ENCODE peak calls at places on chromosomes 13 and 19, in eight cellular contexts. One of them, this sample, is unnamed.

GRCh38 chr13:48862572-48862971 is 113.1 kb upstream of the FNDC3A start:
- DNase-seq in heart right ventricle: no peak
- DNase-seq in A549: no peak
- DNase-seq in Panc1: no peak
- DNase-seq in adrenal gland: no peak
- DNase-seq in A673: no peak
- DNase-seq in left ventricle myocardium inferior: no peak
- DNase-seq in mucosa of descending colon: peak; percentile 23
- DNase-seq in this sample: no peak

GRCh38 chr13:97223711-97224461 is 1.8 kb downstream of the MBNL2 start:
- DNase-seq in heart right ventricle: peak; percentile 71
- DNase-seq in A549: peak; percentile 53
- DNase-seq in Panc1: no peak
- DNase-seq in adrenal gland: peak; percentile 65
- DNase-seq in A673: peak; percentile 74
- DNase-seq in left ventricle myocardium inferior: peak; percentile 29
- DNase-seq in mucosa of descending colon: peak; percentile 68
- DNase-seq in this sample: no peak

GRCh38 chr13:41791056-41791455 is 169.9 kb downstream of the VWA8 start:
- DNase-seq in heart right ventricle: no peak
- DNase-seq in A549: no peak
- DNase-seq in Panc1: no peak
- DNase-seq in adrenal gland: no peak
- DNase-seq in A673: no peak
- DNase-seq in left ventricle myocardium inferior: no peak
- DNase-seq in mucosa of descending colon: no peak
- DNase-seq in this sample: no peak

GRCh38 chr19:34088292-34088691 is 84.0 kb upstream of the LSM14A start:
- DNase-seq in heart right ventricle: no peak
- DNase-seq in A549: no peak
- DNase-seq in Panc1: no peak
- DNase-seq in adrenal gland: no peak
- DNase-seq in A673: no peak
- DNase-seq in left ventricle myocardium inferior: no peak
- DNase-seq in mucosa of descending colon: no peak
- DNase-seq in this sample: no peak

GRCh38 chr19:38945562-38946228 is 15.0 kb downstream of the MRPS12 start:
- DNase-seq in heart right ventricle: no peak
- DNase-seq in A549: no peak
- DNase-seq in Panc1: no peak
- DNase-seq in adrenal gland: no peak
- DNase-seq in A673: no peak
- DNase-seq in left ventricle myocardium inferior: no peak
- DNase-seq in mucosa of descending colon: no peak
- DNase-seq in this sample: no peak

GRCh38 chr19:52516191-52516590 is 11.3 kb upstream of the ZNF808 start:
- DNase-seq in heart right ventricle: no peak
- DNase-seq in A549: no peak
- DNase-seq in Panc1: no peak
- DNase-seq in adrenal gland: no peak
- DNase-seq in A673: no peak
- DNase-seq in left ventricle myocardium inferior: no peak
- DNase-seq in mucosa of descending colon: no peak
- DNase-seq in this sample: no peak

GRCh38 chr19:47644743-47645499 is 36.0 kb downstream of the BICRA start:
- DNase-seq in heart right ventricle: no peak
- DNase-seq in A549: no peak
- DNase-seq in Panc1: no peak
- DNase-seq in adrenal gland: no peak
- DNase-seq in A673: peak; percentile 17
- DNase-seq in left ventricle myocardium inferior: no peak
- DNase-seq in mucosa of descending colon: no peak
- DNase-seq in this sample: no peak

GRCh38 chr19:4908781-4909171 is 525 bp upstream of the UHRF1 start:
- DNase-seq in heart right ventricle: no peak
- DNase-seq in A549: no peak
- DNase-seq in Panc1: no peak
- DNase-seq in adrenal gland: no peak
- DNase-seq in A673: no peak
- DNase-seq in left ventricle myocardium inferior: no peak
- DNase-seq in mucosa of descending colon: peak; percentile 3
- DNase-seq in this sample: no peak

GRCh38 chr13:79533781-79534400 is 52.9 kb downstream of the NDFIP2 start:
- DNase-seq in heart right ventricle: no peak
- DNase-seq in A549: no peak
- DNase-seq in Panc1: no peak
- DNase-seq in adrenal gland: no peak
- DNase-seq in A673: no peak
- DNase-seq in left ventricle myocardium inferior: no peak
- DNase-seq in mucosa of descending colon: no peak
- DNase-seq in this sample: no peak

GRCh38 chr19:4581381-4582111 is 22.1 kb upstream of the SEMA6B start:
- DNase-seq in heart right ventricle: no peak
- DNase-seq in A549: no peak
- DNase-seq in Panc1: no peak
- DNase-seq in adrenal gland: no peak
- DNase-seq in A673: peak; percentile 71
- DNase-seq in left ventricle myocardium inferior: no peak
- DNase-seq in mucosa of descending colon: no peak
- DNase-seq in this sample: no peak

GRCh38 chr19:45717983-45718650 is 12.6 kb downstream of the FBXO46 start:
- DNase-seq in heart right ventricle: no peak
- DNase-seq in A549: no peak
- DNase-seq in Panc1: no peak
- DNase-seq in adrenal gland: no peak
- DNase-seq in A673: no peak
- DNase-seq in left ventricle myocardium inferior: no peak
- DNase-seq in mucosa of descending colon: no peak
- DNase-seq in this sample: peak; percentile 66

GRCh38 chr19:31503211-31503610 is 154.0 kb upstream of the TSHZ3 start:
- DNase-seq in heart right ventricle: no peak
- DNase-seq in A549: no peak
- DNase-seq in Panc1: no peak
- DNase-seq in adrenal gland: no peak
- DNase-seq in A673: no peak
- DNase-seq in left ventricle myocardium inferior: no peak
- DNase-seq in mucosa of descending colon: no peak
- DNase-seq in this sample: no peak

GRCh38 chr19:31501427-31502195 is 152.4 kb upstream of the TSHZ3 start:
- DNase-seq in heart right ventricle: no peak
- DNase-seq in A549: no peak
- DNase-seq in Panc1: no peak
- DNase-seq in adrenal gland: no peak
- DNase-seq in A673: no peak
- DNase-seq in left ventricle myocardium inferior: no peak
- DNase-seq in mucosa of descending colon: no peak
- DNase-seq in this sample: no peak

GRCh38 chr19:31500921-31501320 is 151.7 kb upstream of the TSHZ3 start:
- DNase-seq in heart right ventricle: no peak
- DNase-seq in A549: no peak
- DNase-seq in Panc1: no peak
- DNase-seq in adrenal gland: no peak
- DNase-seq in A673: no peak
- DNase-seq in left ventricle myocardium inferior: no peak
- DNase-seq in mucosa of descending colon: no peak
- DNase-seq in this sample: no peak

GRCh38 chr19:31504221-31504620 is 155.0 kb upstream of the TSHZ3 start:
- DNase-seq in heart right ventricle: no peak
- DNase-seq in A549: no peak
- DNase-seq in Panc1: no peak
- DNase-seq in adrenal gland: no peak
- DNase-seq in A673: no peak
- DNase-seq in left ventricle myocardium inferior: no peak
- DNase-seq in mucosa of descending colon: no peak
- DNase-seq in this sample: no peak

DNA sequence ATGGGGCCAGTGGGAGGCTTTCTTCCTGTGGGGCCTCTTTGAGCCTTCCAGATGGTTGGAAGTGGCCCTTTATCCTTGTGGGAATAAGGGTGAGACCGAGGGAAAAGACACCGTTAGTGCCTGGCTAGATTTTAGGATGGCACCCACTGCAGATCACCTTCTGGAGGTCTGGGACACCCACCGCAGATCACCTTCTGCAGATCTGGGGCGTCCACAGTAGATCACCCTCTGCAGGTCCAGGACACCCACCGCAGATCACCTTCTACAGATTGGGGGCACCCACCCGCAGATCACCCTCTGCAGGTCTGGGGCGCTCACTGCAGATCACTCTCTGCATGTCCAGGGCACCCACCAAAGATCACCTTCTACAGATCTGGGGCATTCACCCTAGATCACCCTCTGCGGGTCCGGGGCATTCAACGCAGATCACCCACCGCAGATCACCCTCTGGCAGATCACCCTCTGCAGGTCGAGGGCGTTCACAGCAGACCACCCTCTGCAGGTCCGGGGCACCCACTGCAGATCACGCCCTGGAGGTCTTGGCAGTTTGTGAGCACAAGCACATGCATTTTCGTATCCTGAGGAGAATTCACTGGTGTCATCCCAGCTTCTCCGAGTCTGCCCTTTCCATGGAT is 153.4 kb upstream of the TSHZ3 start:
- DNase-seq in heart right ventricle: no peak
- DNase-seq in A549: no peak
- DNase-seq in Panc1: no peak
- DNase-seq in adrenal gland: no peak
- DNase-seq in A673: no peak
- DNase-seq in left ventricle myocardium inferior: no peak
- DNase-seq in mucosa of descending colon: no peak
- DNase-seq in this sample: no peak
- TF ChIP-seq CTCF in heart right ventricle: no peak
- TF ChIP-seq CTCF in A549: no peak
- TF ChIP-seq CTCF in Panc1: no peak
- TF ChIP-seq CTCF in adrenal gland: no peak
- TF ChIP-seq CTCF in A673: no peak
- TF ChIP-seq CTCF in left ventricle myocardium inferior: no peak
- TF ChIP-seq CTCF in mucosa of descending colon: no peak
- TF ChIP-seq CTCF in this sample: no peak

DNA sequence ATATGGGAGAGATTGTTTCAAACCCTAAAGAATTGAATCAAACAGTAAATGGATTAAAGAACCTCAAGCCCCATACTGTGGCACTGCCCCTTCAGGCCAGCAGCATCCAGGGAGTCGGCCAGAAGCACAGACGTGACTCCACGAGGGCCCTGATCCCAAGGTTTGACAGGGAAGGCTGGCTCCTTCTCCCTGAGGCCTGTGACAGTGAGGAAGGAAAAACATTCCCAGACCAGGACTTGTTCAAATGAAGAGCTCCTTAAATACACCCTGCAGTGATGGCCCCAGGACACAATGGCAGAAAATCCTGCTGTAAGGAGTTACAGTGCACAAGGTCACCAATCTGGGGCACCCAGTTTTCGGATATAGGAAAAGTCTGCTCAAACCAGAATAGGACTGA is 91.0 kb downstream of the COL4A1 start:
- DNase-seq in heart right ventricle: no peak
- DNase-seq in A549: no peak
- DNase-seq in Panc1: no peak
- DNase-seq in adrenal gland: no peak
- DNase-seq in A673: no peak
- DNase-seq in left ventricle myocardium inferior: no peak
- DNase-seq in mucosa of descending colon: no peak
- DNase-seq in this sample: no peak
- H3K4me1 ChIP-seq in heart right ventricle: peaks cover 51% of the 10 kb centered on the region
- H3K4me1 ChIP-seq in A549: no peaks in the 10 kb centered on the region
- H3K4me1 ChIP-seq in Panc1: no peaks in the 10 kb centered on the region
- H3K4me1 ChIP-seq in adrenal gland: no peaks in the 10 kb centered on the region
- H3K4me1 ChIP-seq in A673: peaks cover 28% of the 10 kb centered on the region
- H3K4me1 ChIP-seq in left ventricle myocardium inferior: peaks cover 77% of the 10 kb centered on the region
- H3K4me1 ChIP-seq in mucosa of descending colon: no peaks in the 10 kb centered on the region
- H3K4me1 ChIP-seq in this sample: peaks cover 37% of the 10 kb centered on the region

DNA sequence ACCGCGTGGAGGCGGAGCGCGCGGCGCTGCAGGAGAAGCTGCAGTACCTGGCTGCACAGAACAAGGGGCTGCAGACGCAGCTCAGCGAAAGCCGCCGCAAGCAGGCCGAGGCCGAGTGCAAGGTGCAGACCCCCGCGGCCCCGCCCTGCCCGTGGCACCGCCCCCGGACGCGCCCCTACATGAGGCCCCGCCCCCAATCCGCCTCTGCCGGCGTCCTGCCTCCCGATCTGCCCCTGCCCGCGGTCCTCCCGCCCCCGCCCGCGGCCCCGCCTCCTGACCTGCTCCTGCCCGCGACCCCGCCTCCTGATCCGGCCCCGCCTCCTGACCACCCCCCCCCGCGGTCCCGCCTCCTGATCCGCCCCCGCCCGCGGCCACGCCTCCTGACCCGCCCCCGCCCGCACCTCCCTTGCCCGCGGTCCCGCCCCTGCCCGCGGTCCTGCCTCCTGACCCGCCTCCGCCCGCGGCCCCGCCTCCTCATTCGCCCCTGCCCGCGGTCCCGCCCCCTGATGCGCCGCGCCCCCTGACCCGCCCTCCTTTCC is 11.7 kb downstream of the PRR36 start:
- DNase-seq in heart right ventricle: peak; percentile 43
- DNase-seq in A549: peak; percentile 73
- DNase-seq in Panc1: no peak
- DNase-seq in adrenal gland: peak; percentile 89
- DNase-seq in A673: peak; percentile 41
- DNase-seq in left ventricle myocardium inferior: peak; percentile 35
- DNase-seq in mucosa of descending colon: peak; percentile 83
- DNase-seq in this sample: peak; percentile 88
- H3K4me3 ChIP-seq in heart right ventricle: no peak overlapping the region
- H3K4me3 ChIP-seq in A549: peak overlapping the region; percentile 40
- H3K4me3 ChIP-seq in Panc1: no peak overlapping the region
- H3K4me3 ChIP-seq in adrenal gland: peak overlapping the region; percentile 39
- H3K4me3 ChIP-seq in A673: no peak overlapping the region
- H3K4me3 ChIP-seq in left ventricle myocardium inferior: peak overlapping the region; percentile 44
- H3K4me3 ChIP-seq in mucosa of descending colon: no peak overlapping the region
- H3K4me3 ChIP-seq in this sample: peak overlapping the region; percentile 15

DNA sequence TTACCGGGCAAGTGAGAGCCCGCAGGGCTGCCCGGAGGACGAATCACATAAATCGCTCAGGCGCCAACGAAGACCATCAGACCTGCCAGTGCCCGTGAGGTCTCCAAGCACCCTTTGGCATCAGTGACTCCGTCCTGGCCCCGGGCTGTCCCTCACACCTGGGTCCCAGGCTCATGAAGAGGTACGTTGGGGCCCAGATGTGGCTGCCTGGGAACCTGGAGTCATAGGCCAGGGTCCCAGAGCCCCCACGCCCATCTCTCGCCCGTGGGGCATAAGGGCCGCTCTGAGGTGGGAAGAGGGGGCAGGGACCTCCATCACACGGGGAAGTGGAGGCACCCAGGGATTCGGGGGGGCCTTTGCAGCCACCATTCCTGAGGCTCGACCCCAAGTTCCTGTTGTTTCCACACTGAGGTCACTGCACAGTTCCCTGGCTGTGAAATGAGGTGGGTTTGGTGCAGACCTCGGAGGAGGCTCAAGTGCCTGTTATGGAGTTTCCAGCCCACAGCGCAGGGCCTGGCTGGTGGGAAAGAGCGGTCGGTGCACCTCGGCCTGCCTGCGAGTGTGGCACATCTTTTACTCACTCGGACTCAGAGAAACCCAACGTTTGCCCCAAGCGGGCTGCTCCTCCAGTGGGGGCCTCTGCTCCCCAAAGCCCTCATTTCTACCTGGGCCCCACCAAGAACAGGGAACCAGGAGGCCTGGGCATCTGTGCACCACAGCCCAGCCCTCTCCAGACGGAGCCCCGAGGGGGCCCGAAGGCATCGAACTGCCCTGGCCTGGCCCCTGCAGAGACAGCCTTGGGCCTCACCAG is 35.9 kb upstream of the C13orf46 start:
- DNase-seq in heart right ventricle: no peak
- DNase-seq in A549: no peak
- DNase-seq in Panc1: no peak
- DNase-seq in adrenal gland: no peak
- DNase-seq in A673: no peak
- DNase-seq in left ventricle myocardium inferior: peak; percentile 8
- DNase-seq in mucosa of descending colon: no peak
- DNase-seq in this sample: no peak
- TF ChIP-seq CTCF in heart right ventricle: no peak
- TF ChIP-seq CTCF in A549: no peak
- TF ChIP-seq CTCF in Panc1: no peak
- TF ChIP-seq CTCF in adrenal gland: no peak
- TF ChIP-seq CTCF in A673: no peak
- TF ChIP-seq CTCF in left ventricle myocardium inferior: no peak
- TF ChIP-seq CTCF in mucosa of descending colon: no peak
- TF ChIP-seq CTCF in this sample: no peak

This sample was measured in upper lobe of right lung.